ENCODE peak calls at places on chromosome 6, in eight cellular contexts. N is anterior cingulate cortex, E is hypothalamus, T is astrocyte of the hippocampus, R is brain microvascular endothelial cell, G is NCI-H1436, H is HFFc6, P is left ventricle myocardium superior. J is an unnamed sample.

GRCh38 chr6:87922947-87923330 is 124.7 kb upstream of the SPACA1 start:
- DNase-seq in N (no peak), E (no peak), T (no peak), R (no peak), G (no peak), H (no peak), P (no peak), J (no peak)

GRCh38 chr6:5671162-5671561 is 335.6 kb downstream of the NRN1 start:
- DNase-seq in N (no peak), E (no peak), T (no peak), R (no peak), G (peak; percentile 10), H (no peak), P (no peak), J (peak; percentile 29)

GRCh38 chr6:135759831-135760230 is 91.7 kb upstream of the PDE7B start:
- DNase-seq in N (no peak), E (no peak), T (peak; percentile 18), R (peak; percentile 20), G (no peak), H (no peak), P (no peak), J (peak; percentile 43)

GRCh38 chr6:169238766-169239165 is 14.9 kb downstream of the THBS2 start:
- DNase-seq in N (no peak), E (no peak), T (no peak), R (no peak), G (no peak), H (no peak), P (no peak), J (no peak)

GRCh38 chr6:128710305-128710704 is 172.6 kb upstream of the LAMA2 start:
- DNase-seq in N (no peak), E (no peak), T (no peak), R (no peak), G (no peak), H (peak; percentile 86), P (no peak), J (no peak)

GRCh38 chr6:133132092-133132491 is 109.1 kb upstream of the EYA4 start:
- DNase-seq in N (no peak), E (no peak), T (peak; percentile 55), R (no peak), G (peak; percentile 29), H (no peak), P (no peak), J (peak; percentile 5)

GRCh38 chr6:143528164-143528811 is 16.8 kb upstream of the FUCA2 start:
- DNase-seq in N (no peak), E (no peak), T (no peak), R (no peak), G (no peak), H (no peak), P (no peak), J (no peak)

GRCh38 chr6:37308084-37308817 is 45.5 kb upstream of the RNF8 start:
- DNase-seq in N (no peak), E (no peak), T (peak; percentile 78), R (no peak), G (peak; percentile 89), H (peak; percentile 18), P (no peak), J (peak; percentile 60)

GRCh38 chr6:144266091-144266649 is 19.0 kb upstream of the UTRN start:
- DNase-seq in N (no peak), E (no peak), T (peak; percentile 84), R (peak; percentile 69), G (no peak), H (no peak), P (peak; percentile 63), J (peak; percentile 85)

GRCh38 chr6:30748851-30749540 is 4.6 kb upstream of the IER3 start:
- DNase-seq in N (no peak), E (no peak), T (no peak), R (no peak), G (no peak), H (no peak), P (no peak), J (peak; percentile 94)

GRCh38 chr6:26295691-26296555 is 69.1 kb upstream of the BTN3A2 start:
- DNase-seq in N (no peak), E (no peak), T (no peak), R (peak; percentile 93), G (no peak), H (peak; percentile 79), P (no peak), J (peak; percentile 90)

GRCh38 chr6:90350689-90351554 is 54.3 kb upstream of the BACH2 start:
- DNase-seq in N (no peak), E (no peak), T (no peak), R (no peak), G (no peak), H (no peak), P (no peak), J (no peak)

GRCh38 chr6:108406943-108407342 is 112.1 kb downstream of the AFG1L start:
- DNase-seq in N (no peak), E (no peak), T (no peak), R (no peak), G (no peak), H (no peak), P (no peak), J (no peak)

GRCh38 chr6:14706378-14706929 is 539.4 kb upstream of the JARID2 start:
- DNase-seq in N (peak; percentile 17), E (no peak), T (peak; percentile 94), R (peak; percentile 100), G (no peak), H (peak; percentile 95), P (peak; percentile 64), J (peak; percentile 99)

GRCh38 chr6:144214622-144215401 is 64.5 kb downstream of the STX11 start:
- DNase-seq in N (no peak), E (no peak), T (no peak), R (no peak), G (no peak), H (no peak), P (peak; percentile 30), J (no peak)

GRCh38 chr6:10882654-10883053 is 813 bp upstream of the GCM2 start:
- DNase-seq in N (no peak), E (no peak), T (peak; percentile 15), R (no peak), G (no peak), H (no peak), P (no peak), J (no peak)

GRCh38 chr6:112282217-112282616 is 27.9 kb upstream of the LAMA4 start:
- DNase-seq in N (no peak), E (no peak), T (peak; percentile 81), R (peak; percentile 78), G (no peak), H (peak; percentile 87), P (peak; percentile 68), J (peak; percentile 84)

GRCh38 chr6:84432616-84433015 is 205.2 kb upstream of the CEP162 start:
- DNase-seq in N (no peak), E (no peak), T (no peak), R (no peak), G (no peak), H (no peak), P (no peak), J (no peak)

J was measured in Daoy.